ENCODE peak calls at places on chromosomes 5 and 9, in ten cellular contexts. One of them, this sample, is unnamed.
A peak's percentile ranks its signal among the peaks of the same experiment; 100 is the strongest.

GRCh38 chr5:56822961-56823360 is 7.6 kb downstream of the MAP3K1 start:
- DNase-seq in tibial artery: no peak
- DNase-seq in mucosa of descending colon: no peak
- DNase-seq in CD4-positive, alpha-beta T cell: no peak
- DNase-seq in breast epithelium: no peak
- DNase-seq in endodermal cell: peak; percentile 56
- DNase-seq in foreskin fibroblast: no peak
- DNase-seq in A549: no peak
- DNase-seq in left ventricle myocardium inferior: no peak
- DNase-seq in AG10803: no peak
- DNase-seq in this sample: no peak

GRCh38 chr5:149799119-149799623 is 69.1 kb downstream of the PPARGC1B start:
- DNase-seq in AG10803: peak; percentile 88
- DNase-seq in A549: peak; percentile 91
- DNase-seq in foreskin fibroblast: peak; percentile 94
- DNase-seq in mucosa of descending colon: no peak
- DNase-seq in breast epithelium: peak; percentile 68
- DNase-seq in CD4-positive, alpha-beta T cell: no peak
- DNase-seq in endodermal cell: no peak
- DNase-seq in tibial artery: no peak
- DNase-seq in left ventricle myocardium inferior: peak; percentile 63
- DNase-seq in this sample: no peak

GRCh38 chr5:176425138-176425537 is 8.8 kb upstream of the CLTB start:
- DNase-seq in endodermal cell: no peak
- DNase-seq in AG10803: no peak
- DNase-seq in tibial artery: no peak
- DNase-seq in A549: no peak
- DNase-seq in mucosa of descending colon: no peak
- DNase-seq in left ventricle myocardium inferior: no peak
- DNase-seq in foreskin fibroblast: no peak
- DNase-seq in CD4-positive, alpha-beta T cell: no peak
- DNase-seq in breast epithelium: no peak
- DNase-seq in this sample: no peak

GRCh38 chr5:138032028-138032571 is 779 bp downstream of the FAM13B start:
- DNase-seq in foreskin fibroblast: peak; percentile 79
- DNase-seq in CD4-positive, alpha-beta T cell: no peak
- DNase-seq in AG10803: peak; percentile 48
- DNase-seq in mucosa of descending colon: no peak
- DNase-seq in left ventricle myocardium inferior: peak; percentile 70
- DNase-seq in tibial artery: peak; percentile 81
- DNase-seq in endodermal cell: no peak
- DNase-seq in breast epithelium: peak; percentile 58
- DNase-seq in A549: no peak
- DNase-seq in this sample: no peak

GRCh38 chr9:110619831-110620230 is 40.3 kb upstream of the SVEP1 start:
- DNase-seq in left ventricle myocardium inferior: no peak
- DNase-seq in breast epithelium: no peak
- DNase-seq in foreskin fibroblast: peak; percentile 72
- DNase-seq in AG10803: peak; percentile 73
- DNase-seq in CD4-positive, alpha-beta T cell: no peak
- DNase-seq in mucosa of descending colon: no peak
- DNase-seq in A549: no peak
- DNase-seq in endodermal cell: no peak
- DNase-seq in tibial artery: no peak
- DNase-seq in this sample: no peak

GRCh38 chr5:55645304-55645703 is 66.8 kb downstream of the SLC38A9 start:
- DNase-seq in mucosa of descending colon: no peak
- DNase-seq in tibial artery: no peak
- DNase-seq in A549: peak; percentile 36
- DNase-seq in AG10803: peak; percentile 67
- DNase-seq in left ventricle myocardium inferior: no peak
- DNase-seq in CD4-positive, alpha-beta T cell: no peak
- DNase-seq in breast epithelium: no peak
- DNase-seq in endodermal cell: no peak
- DNase-seq in foreskin fibroblast: peak; percentile 63
- DNase-seq in this sample: no peak

GRCh38 chr5:164649266-164649665 is 1143.8 kb downstream of the MAT2B start:
- DNase-seq in endodermal cell: no peak
- DNase-seq in AG10803: no peak
- DNase-seq in A549: no peak
- DNase-seq in CD4-positive, alpha-beta T cell: no peak
- DNase-seq in tibial artery: no peak
- DNase-seq in mucosa of descending colon: no peak
- DNase-seq in breast epithelium: no peak
- DNase-seq in foreskin fibroblast: no peak
- DNase-seq in left ventricle myocardium inferior: no peak
- DNase-seq in this sample: no peak

GRCh38 chr5:110356687-110357086 is 369.8 kb downstream of the TMEM232 start:
- DNase-seq in mucosa of descending colon: no peak
- DNase-seq in left ventricle myocardium inferior: no peak
- DNase-seq in AG10803: peak; percentile 33
- DNase-seq in breast epithelium: no peak
- DNase-seq in endodermal cell: no peak
- DNase-seq in tibial artery: no peak
- DNase-seq in A549: no peak
- DNase-seq in CD4-positive, alpha-beta T cell: no peak
- DNase-seq in foreskin fibroblast: peak; percentile 35
- DNase-seq in this sample: no peak

GRCh38 chr5:123610665-123611406 is 98.9 kb downstream of the CSNK1G3 start:
- DNase-seq in breast epithelium: no peak
- DNase-seq in left ventricle myocardium inferior: no peak
- DNase-seq in AG10803: peak; percentile 70
- DNase-seq in tibial artery: no peak
- DNase-seq in mucosa of descending colon: no peak
- DNase-seq in A549: peak; percentile 68
- DNase-seq in foreskin fibroblast: peak; percentile 79
- DNase-seq in CD4-positive, alpha-beta T cell: no peak
- DNase-seq in endodermal cell: no peak
- DNase-seq in this sample: no peak

GRCh38 chr5:171601266-171601881 is 181.9 kb downstream of the FGF18 start:
- DNase-seq in foreskin fibroblast: no peak
- DNase-seq in left ventricle myocardium inferior: no peak
- DNase-seq in A549: no peak
- DNase-seq in breast epithelium: no peak
- DNase-seq in mucosa of descending colon: no peak
- DNase-seq in endodermal cell: peak; percentile 42
- DNase-seq in tibial artery: no peak
- DNase-seq in AG10803: no peak
- DNase-seq in CD4-positive, alpha-beta T cell: no peak
- DNase-seq in this sample: no peak

GRCh38 chr5:58094031-58094430 is 365.9 kb downstream of the PLK2 start:
- DNase-seq in tibial artery: no peak
- DNase-seq in left ventricle myocardium inferior: no peak
- DNase-seq in A549: peak; percentile 89
- DNase-seq in foreskin fibroblast: peak; percentile 44
- DNase-seq in CD4-positive, alpha-beta T cell: no peak
- DNase-seq in breast epithelium: no peak
- DNase-seq in AG10803: no peak
- DNase-seq in endodermal cell: no peak
- DNase-seq in mucosa of descending colon: no peak
- DNase-seq in this sample: no peak

GRCh38 chr9:27385606-27386005 is 88.7 kb upstream of the EQTN start:
- DNase-seq in A549: no peak
- DNase-seq in left ventricle myocardium inferior: no peak
- DNase-seq in AG10803: no peak
- DNase-seq in endodermal cell: no peak
- DNase-seq in CD4-positive, alpha-beta T cell: no peak
- DNase-seq in tibial artery: no peak
- DNase-seq in breast epithelium: no peak
- DNase-seq in foreskin fibroblast: no peak
- DNase-seq in mucosa of descending colon: no peak
- DNase-seq in this sample: no peak

GRCh38 chr9:18405240-18405639 is 68.7 kb upstream of the ADAMTSL1 start:
- DNase-seq in tibial artery: no peak
- DNase-seq in AG10803: peak; percentile 91
- DNase-seq in endodermal cell: no peak
- DNase-seq in A549: no peak
- DNase-seq in foreskin fibroblast: peak; percentile 58
- DNase-seq in left ventricle myocardium inferior: no peak
- DNase-seq in mucosa of descending colon: no peak
- DNase-seq in breast epithelium: no peak
- DNase-seq in CD4-positive, alpha-beta T cell: no peak
- DNase-seq in this sample: no peak
- TF ChIP-seq CTCF in tibial artery: no peak
- TF ChIP-seq CTCF in AG10803: no peak
- TF ChIP-seq CTCF in endodermal cell: no peak
- TF ChIP-seq CTCF in A549: no peak
- TF ChIP-seq CTCF in foreskin fibroblast: no peak
- TF ChIP-seq CTCF in left ventricle myocardium inferior: no peak
- TF ChIP-seq CTCF in mucosa of descending colon: no peak
- TF ChIP-seq CTCF in breast epithelium: no peak
- TF ChIP-seq CTCF in CD4-positive, alpha-beta T cell: no peak
- TF ChIP-seq CTCF in this sample: no peak

GRCh38 chr5:16428359-16428758 is 37.2 kb downstream of the ZNF622 start:
- DNase-seq in tibial artery: no peak
- DNase-seq in breast epithelium: no peak
- DNase-seq in AG10803: no peak
- DNase-seq in mucosa of descending colon: no peak
- DNase-seq in endodermal cell: no peak
- DNase-seq in left ventricle myocardium inferior: no peak
- DNase-seq in foreskin fibroblast: no peak
- DNase-seq in CD4-positive, alpha-beta T cell: no peak
- DNase-seq in A549: no peak
- DNase-seq in this sample: no peak
- TF ChIP-seq CTCF in tibial artery: no peak
- TF ChIP-seq CTCF in breast epithelium: no peak
- TF ChIP-seq CTCF in AG10803: no peak
- TF ChIP-seq CTCF in mucosa of descending colon: no peak
- TF ChIP-seq CTCF in endodermal cell: peak; percentile 69
- TF ChIP-seq CTCF in left ventricle myocardium inferior: no peak
- TF ChIP-seq CTCF in foreskin fibroblast: no peak
- TF ChIP-seq CTCF in CD4-positive, alpha-beta T cell: no peak
- TF ChIP-seq CTCF in A549: no peak
- TF ChIP-seq CTCF in this sample: peak; percentile 9

GRCh38 chr5:10145922-10146321 is 103.8 kb downstream of the ATPSCKMT start:
- DNase-seq in foreskin fibroblast: peak; percentile 64
- DNase-seq in endodermal cell: no peak
- DNase-seq in CD4-positive, alpha-beta T cell: no peak
- DNase-seq in mucosa of descending colon: no peak
- DNase-seq in left ventricle myocardium inferior: no peak
- DNase-seq in tibial artery: no peak
- DNase-seq in A549: peak; percentile 66
- DNase-seq in AG10803: peak; percentile 67
- DNase-seq in breast epithelium: no peak
- DNase-seq in this sample: no peak

GRCh38 chr5:10138385-10139057 is 111.2 kb downstream of the ATPSCKMT start:
- DNase-seq in left ventricle myocardium inferior: no peak
- DNase-seq in mucosa of descending colon: no peak
- DNase-seq in AG10803: peak; percentile 15
- DNase-seq in endodermal cell: no peak
- DNase-seq in foreskin fibroblast: peak; percentile 7
- DNase-seq in breast epithelium: no peak
- DNase-seq in CD4-positive, alpha-beta T cell: no peak
- DNase-seq in A549: no peak
- DNase-seq in tibial artery: no peak
- DNase-seq in this sample: no peak

GRCh38 chr5:10144040-10144439 is 105.6 kb downstream of the ATPSCKMT start:
- DNase-seq in left ventricle myocardium inferior: no peak
- DNase-seq in endodermal cell: no peak
- DNase-seq in breast epithelium: no peak
- DNase-seq in mucosa of descending colon: no peak
- DNase-seq in foreskin fibroblast: no peak
- DNase-seq in A549: no peak
- DNase-seq in AG10803: no peak
- DNase-seq in CD4-positive, alpha-beta T cell: no peak
- DNase-seq in tibial artery: no peak
- DNase-seq in this sample: no peak

DNA sequence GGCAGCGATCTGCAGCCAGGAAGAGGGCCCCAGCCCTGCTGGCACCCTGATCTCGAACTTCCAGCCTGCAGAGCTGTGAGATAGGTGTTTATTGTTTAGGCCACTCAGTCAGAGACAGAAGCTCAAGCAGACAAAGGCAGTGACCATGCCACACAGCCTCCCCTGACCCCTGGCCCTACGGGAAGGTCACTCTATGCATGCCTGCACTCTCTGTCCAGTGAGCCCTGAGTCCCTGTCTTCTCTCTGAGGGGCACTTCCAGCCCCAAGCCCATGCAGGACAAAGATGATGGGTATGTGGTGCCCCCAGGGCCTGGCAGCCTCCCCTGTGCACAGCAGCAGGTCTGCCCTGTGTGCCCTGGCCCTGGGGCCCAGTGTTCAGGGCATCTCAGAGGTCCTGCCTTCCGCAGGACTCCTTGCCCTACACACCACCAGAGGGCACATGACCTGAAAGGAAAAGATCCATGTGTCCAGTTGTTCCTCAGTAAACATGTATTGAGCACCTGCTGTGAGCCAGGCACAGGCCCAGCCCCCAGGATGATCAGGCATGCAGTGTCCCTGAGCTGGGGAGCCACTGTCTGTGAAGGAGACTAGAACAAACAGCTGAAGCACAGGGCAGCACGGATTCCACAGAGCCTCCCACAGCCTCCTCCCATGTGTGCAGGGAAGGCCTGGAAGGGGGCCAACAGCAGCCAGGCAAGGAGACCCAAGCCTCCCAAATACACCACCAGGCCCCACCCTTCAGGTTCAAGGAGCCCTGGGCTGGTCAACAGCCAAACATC is 109.3 kb downstream of the ATPSCKMT start:
- DNase-seq in endodermal cell: peak; percentile 77
- DNase-seq in AG10803: peak; percentile 26
- DNase-seq in mucosa of descending colon: no peak
- DNase-seq in foreskin fibroblast: peak; percentile 33
- DNase-seq in tibial artery: no peak
- DNase-seq in CD4-positive, alpha-beta T cell: no peak
- DNase-seq in left ventricle myocardium inferior: no peak
- DNase-seq in A549: peak; percentile 41
- DNase-seq in breast epithelium: no peak
- DNase-seq in this sample: no peak
- TF ChIP-seq CTCF in endodermal cell: peak; percentile 76
- TF ChIP-seq CTCF in AG10803: peak; percentile 49
- TF ChIP-seq CTCF in mucosa of descending colon: no peak
- TF ChIP-seq CTCF in foreskin fibroblast: peak; percentile 45
- TF ChIP-seq CTCF in tibial artery: no peak
- TF ChIP-seq CTCF in CD4-positive, alpha-beta T cell: no peak
- TF ChIP-seq CTCF in left ventricle myocardium inferior: no peak
- TF ChIP-seq CTCF in A549: peak; percentile 27
- TF ChIP-seq CTCF in breast epithelium: no peak
- TF ChIP-seq CTCF in this sample: no peak

DNA sequence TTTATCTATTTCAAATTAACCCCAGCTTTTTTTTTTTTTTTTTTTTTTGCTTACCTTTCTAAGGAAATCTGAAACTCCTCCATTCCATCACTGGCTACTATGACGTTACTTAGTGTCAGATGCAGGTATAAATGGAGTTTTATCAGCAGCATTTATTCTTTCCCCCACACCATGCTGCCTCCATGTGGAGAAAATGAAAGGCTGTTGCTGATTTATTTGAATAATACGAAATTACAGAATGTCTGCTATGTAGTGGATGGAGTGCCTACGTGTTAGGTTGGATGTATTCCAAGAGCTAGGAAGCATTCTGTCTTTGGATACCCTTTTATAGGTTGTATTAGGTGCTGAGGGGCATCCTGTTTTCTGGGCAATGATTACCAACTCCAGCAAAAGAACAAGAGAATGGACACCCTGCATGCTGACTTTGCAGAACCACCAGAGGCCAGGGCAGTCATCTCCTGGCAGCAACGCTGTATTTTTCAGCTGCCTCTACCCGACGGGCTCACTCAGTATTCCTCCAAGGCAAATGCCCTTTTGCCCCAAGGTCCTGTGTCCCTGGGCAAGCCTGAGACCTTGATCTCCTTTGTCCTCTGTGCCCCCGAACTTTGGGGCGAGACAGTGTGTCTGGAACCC is 199.5 kb downstream of the ALDH1A1 start:
- DNase-seq in tibial artery: no peak
- DNase-seq in foreskin fibroblast: peak; percentile 49
- DNase-seq in A549: peak; percentile 56
- DNase-seq in endodermal cell: no peak
- DNase-seq in left ventricle myocardium inferior: no peak
- DNase-seq in breast epithelium: no peak
- DNase-seq in mucosa of descending colon: no peak
- DNase-seq in CD4-positive, alpha-beta T cell: no peak
- DNase-seq in AG10803: peak; percentile 11
- DNase-seq in this sample: no peak
- TF ChIP-seq CTCF in tibial artery: peak; percentile 33
- TF ChIP-seq CTCF in foreskin fibroblast: peak; percentile 39
- TF ChIP-seq CTCF in A549: peak; percentile 65
- TF ChIP-seq CTCF in endodermal cell: peak; percentile 27
- TF ChIP-seq CTCF in left ventricle myocardium inferior: peak; percentile 25
- TF ChIP-seq CTCF in breast epithelium: no peak
- TF ChIP-seq CTCF in mucosa of descending colon: no peak
- TF ChIP-seq CTCF in CD4-positive, alpha-beta T cell: no peak
- TF ChIP-seq CTCF in AG10803: peak; percentile 52
- TF ChIP-seq CTCF in this sample: no peak

This sample was measured in mesothelial cell of epicardium.